ENCODE peak calls at places on chromosomes 13 and 19, in four cellular contexts. C is lower leg skin, A is breast epithelium, D is thyroid gland. R is an unnamed sample.

GRCh38 chr13:99218969-99219368 is 18.3 kb downstream of the UBAC2 start:
- DNase-seq in C (no peak), A (no peak), D (no peak), R (no peak)

GRCh38 chr19:7921955-7922840 is 2.1 kb downstream of the SNAPC2 start:
- DNase-seq in C (no peak), A (no peak), D (no peak), R (no peak)

GRCh38 chr19:18577365-18577914 is 5.8 kb downstream of the UBA52 start:
- DNase-seq in C (no peak), A (no peak), D (no peak), R (no peak)

GRCh38 chr13:106616729-106617128 is 48.8 kb upstream of the ARGLU1 start:
- DNase-seq in C (peak), A (no peak), D (no peak), R (no peak)

GRCh38 chr13:110503979-110504499 is 57.5 kb downstream of the RAB20 start:
- DNase-seq in C (no peak), A (no peak), D (no peak), R (no peak)

GRCh38 chr13:98664047-98664446 is 87.1 kb upstream of the STK24 start:
- DNase-seq in C (peak), A (no peak), D (no peak), R (no peak)

GRCh38 chr13:110291286-110291685 is 15.7 kb downstream of the COL4A1 start:
- DNase-seq in C (peak), A (no peak), D (no peak), R (no peak)

GRCh38 chr13:63910406-63910957 is 2494.8 kb upstream of the PCDH20 start:
- DNase-seq in C (no peak), A (no peak), D (peak), R (no peak)

GRCh38 chr13:77113496-77113895 is 86.5 kb upstream of the FBXL3 start:
- DNase-seq in C (no peak), A (no peak), D (no peak), R (no peak)

GRCh38 chr13:44174769-44175425 is 198.7 kb upstream of the SERP2 start:
- DNase-seq in C (no peak), A (no peak), D (no peak), R (peak)

GRCh38 chr13:23701646-23702045 is 131.4 kb downstream of the TNFRSF19 start:
- DNase-seq in C (peak), A (peak), D (peak), R (peak)

GRCh38 chr19:55075366-55075998 is at the start of gene EPS8L1:
- DNase-seq in C (no peak), A (peak), D (peak), R (peak)

GRCh38 chr19:30167976-30168635 is 204.1 kb upstream of the ZNF536 start:
- DNase-seq in C (no peak), A (no peak), D (no peak), R (no peak)

GRCh38 chr19:30170081-30170480 is 202.1 kb upstream of the ZNF536 start:
- DNase-seq in C (no peak), A (no peak), D (no peak), R (no peak)

GRCh38 chr19:30168760-30169159 is 203.4 kb upstream of the ZNF536 start:
- DNase-seq in C (no peak), A (no peak), D (no peak), R (no peak)

GRCh38 chr19:30170495-30171137 is 201.6 kb upstream of the ZNF536 start:
- DNase-seq in C (no peak), A (no peak), D (no peak), R (no peak)

DNA sequence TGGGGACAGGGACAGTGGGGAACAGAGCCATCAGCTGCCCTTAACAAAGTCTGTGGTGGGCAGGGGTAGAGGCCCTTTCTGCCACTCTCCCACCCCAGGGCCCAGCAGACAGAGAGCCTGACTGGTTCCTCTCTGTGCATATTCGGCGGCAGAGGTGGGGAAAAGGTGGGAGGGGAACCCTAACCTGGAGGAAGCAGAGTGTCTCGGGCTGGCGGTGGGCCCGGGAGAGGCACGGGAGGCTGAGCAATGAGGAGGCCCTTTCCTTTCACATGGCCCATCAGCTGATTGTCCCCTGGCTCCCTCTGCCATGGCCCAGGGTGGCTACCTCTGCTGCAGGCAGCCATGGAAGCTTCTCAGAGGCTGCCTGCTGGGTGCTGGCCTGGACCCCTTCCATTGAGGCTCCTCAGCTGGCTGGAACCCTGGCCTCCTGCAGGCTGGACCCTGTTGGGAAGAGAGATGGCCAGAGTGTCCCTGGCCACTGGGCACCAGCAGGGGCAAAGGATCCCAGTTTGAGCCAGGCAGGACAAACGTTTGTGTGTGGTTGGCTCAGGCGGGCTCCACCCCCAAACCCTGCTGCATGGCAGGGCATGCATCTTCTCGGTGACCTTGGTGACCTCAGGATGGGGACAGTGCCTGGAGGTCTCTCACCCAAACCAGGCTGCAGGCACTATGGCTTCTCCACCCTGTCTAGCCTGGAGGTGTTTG is 202.8 kb upstream of the ZNF536 start:
- DNase-seq in C (no peak), A (no peak), D (no peak), R (no peak)
- TF ChIP-seq POLR2A in C (no peak), A (no peak), D (no peak), R (no peak)

DNA sequence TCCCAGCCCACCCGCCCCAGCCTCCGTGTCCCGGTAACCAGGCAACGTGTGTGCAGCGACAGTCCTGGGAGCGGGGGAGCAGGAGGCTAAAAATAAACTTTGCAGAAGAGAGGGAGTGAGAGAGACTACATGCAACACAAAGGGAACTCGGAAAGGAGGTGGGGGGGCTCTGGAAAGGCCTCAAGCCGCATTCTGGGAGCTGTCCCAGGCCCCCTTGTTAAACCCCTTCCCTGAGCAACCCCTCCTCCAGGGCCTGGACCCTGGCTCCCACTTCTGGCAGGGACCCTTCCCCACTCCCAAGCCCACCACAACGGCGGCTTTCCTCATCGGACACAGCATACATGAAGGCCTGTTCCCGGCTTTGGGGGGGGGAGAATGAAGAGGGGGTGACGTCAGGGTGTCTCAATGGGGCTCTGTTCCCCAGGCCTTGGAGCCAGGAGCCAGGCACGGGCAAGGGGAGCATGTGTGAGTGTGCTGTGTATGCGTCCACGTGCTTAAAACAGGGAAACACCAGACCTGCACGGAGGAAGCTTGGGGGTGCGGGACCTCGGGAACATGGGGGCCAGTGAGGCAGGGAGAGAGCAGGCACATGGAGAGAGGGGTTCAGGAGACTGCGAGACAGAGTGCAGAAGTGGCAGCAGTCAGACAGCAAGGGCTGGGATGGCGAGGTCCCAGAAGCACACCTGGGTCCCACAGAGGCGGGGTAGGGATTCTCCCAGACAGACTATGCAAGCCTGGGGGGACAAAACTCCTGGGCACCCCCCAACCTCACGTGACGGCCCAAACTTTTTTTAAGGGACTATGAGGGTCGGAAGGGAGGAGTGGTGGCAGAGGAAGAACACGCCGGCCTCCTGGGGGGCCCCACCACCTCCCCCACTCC is 2.3 kb downstream of the ERF start:
- DNase-seq in C (peak), A (peak), D (peak), R (no peak)
- TF ChIP-seq POLR2A in C (no peak), A (no peak), D (peak), R (no peak)

DNA sequence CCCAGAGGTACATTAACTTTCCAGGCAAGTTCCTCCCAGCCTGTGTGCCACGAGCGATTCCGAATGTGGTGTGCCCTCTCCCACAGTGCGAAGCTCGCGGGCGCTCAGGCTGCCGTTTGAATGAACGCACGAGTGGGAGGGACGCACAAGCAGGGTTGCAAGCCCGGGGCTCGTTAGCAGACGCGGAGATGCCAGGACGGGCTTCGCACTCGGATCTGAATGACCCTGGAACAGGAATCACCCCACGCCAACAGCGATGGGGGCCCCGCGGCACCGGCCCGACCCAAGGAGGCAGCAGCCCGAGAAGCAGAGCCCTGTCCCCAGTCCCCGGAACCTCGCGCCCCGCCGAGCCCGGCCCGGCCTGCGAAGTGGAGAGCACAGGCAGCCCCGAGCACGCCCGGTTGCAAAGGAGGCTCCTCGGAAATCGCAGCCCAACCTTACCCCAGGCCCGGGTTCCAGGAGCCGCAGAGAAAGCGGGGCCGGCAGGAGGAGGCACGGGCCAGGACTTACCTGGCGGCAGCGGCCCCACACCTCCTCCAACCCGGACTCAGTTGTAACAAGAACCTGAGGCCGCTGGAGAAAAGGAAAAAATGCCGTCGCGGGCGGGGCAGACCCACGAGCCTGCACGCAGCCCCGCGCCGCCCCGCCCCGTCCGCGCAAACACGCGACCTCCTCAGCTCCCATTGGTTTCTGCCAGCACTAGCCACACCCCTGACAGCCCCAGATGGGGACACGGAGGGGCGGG is at the start of gene SLC25A30:
- DNase-seq in C (peak), A (peak), D (peak), R (peak)
- TF ChIP-seq POLR2A in C (no peak), A (no peak), D (peak), R (no peak)

DNA sequence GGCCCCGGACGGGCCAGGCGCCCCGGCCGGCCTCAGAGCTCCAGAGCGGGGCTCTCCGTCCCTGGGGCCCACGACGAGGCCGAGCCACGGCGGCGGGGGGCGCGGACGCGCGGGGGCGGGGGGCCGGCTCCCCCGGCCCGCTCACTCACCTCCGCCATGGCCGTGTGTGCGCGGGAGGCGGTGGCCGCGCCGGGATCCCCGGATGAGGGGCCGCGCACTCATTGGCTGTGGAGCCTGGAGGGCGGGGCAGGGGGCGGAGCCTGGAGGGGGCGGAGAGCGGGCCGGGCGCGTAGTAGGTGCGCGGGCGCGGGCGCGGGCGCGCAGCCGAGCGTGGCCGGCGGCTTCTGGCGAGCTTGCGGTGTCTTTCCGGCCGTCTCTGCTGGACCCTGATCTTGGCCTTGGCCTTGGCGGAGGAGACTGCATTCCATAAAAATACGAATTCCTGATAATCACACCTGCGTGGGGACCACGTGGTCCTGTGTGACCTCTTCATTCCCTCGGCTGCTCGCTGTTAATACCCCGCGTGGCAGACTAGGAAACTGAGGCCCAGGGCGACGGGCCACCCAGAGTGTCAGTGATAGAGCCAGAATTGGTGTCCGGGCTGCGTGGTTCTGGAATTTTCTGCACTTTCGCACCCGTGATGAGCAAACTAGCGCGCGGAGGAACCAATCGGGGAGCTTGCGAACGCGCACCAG is at the start of gene MIER2:
- DNase-seq in C (peak), A (peak), D (peak), R (peak)
- TF ChIP-seq POLR2A in C (no peak), A (no peak), D (peak), R (no peak)

GRCh38 chr19:3178377-3178972 is at the start of gene S1PR4:
- DNase-seq in C (no peak), A (no peak), D (no peak), R (no peak)
- TF ChIP-seq POLR2A in C (no peak), A (no peak), D (no peak), R (no peak)

DNA sequence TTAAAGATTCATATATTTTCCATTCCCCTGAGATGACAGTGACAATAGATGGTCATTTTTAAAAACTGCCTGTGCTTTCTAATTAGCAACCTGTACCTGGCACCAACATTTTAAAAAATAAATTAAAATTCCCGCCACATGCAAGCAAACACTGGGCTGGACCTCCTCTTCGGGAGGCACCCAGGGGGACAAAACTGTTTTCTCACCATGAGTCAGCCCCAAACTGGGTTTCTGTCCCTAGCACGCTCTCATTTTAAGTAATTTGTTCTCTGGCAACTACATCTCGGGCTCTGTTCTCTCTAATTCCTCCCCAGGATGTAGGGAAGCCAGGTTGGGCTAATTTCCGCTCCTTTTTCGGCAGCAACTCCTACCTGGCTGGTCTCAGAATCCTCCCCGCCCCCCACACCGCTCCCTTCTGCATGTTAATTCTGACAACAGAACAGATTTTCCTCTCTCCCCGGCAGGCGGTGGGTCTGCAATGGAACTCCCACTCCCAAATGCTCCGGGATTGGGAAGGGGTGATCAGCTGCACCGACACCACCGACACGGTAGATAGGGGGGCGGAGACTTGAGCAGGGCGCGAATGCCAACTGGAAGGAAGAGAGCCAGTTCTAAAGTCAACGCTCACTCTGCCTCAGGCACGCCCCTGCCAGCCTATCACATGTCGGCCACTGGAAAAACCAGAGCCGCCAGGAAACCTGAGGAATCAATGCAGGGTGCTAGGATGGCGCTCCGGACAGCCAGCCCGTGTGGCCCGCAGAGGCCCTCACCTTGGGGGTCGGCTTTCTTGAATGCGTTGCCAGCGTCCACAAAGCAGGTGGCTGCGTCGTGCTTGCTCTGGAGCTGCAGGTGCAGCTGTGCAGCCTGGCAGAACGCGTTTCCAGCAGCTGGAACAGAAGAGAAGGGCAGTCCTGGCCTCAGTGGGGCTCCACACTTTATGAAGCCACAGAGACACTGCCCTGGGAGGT is 14.7 kb downstream of the NAPA start:
- DNase-seq in C (no peak), A (no peak), D (no peak), R (peak)
- TF ChIP-seq POLR2A in C (no peak), A (no peak), D (no peak), R (no peak)

DNA sequence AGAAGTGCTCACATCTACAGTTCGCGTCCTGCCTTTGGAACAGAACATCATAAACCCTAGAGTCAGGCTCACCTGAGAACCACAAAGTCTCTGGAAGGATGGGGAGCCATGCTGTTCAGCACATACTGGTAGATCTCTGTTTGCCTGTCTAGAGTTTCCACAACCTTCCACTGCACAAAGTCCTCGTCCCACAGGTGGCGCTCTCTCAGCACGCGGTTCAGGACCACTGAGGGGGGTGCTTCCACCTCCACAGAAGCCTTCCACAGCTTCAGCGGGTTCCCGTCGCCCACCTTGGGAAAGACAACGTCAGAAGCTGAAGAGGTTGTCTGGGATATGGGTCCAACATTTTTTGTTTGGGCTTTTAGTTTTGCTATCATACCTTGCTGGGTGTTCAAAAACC is 93.6 kb downstream of the KL start:
- DNase-seq in C (no peak), A (no peak), D (no peak), R (no peak)
- TF ChIP-seq POLR2A in C (no peak), A (no peak), D (no peak), R (no peak)